ENCODE peak calls at places on chromosomes 3 and 15, in ten cellular contexts. F, K, W, B, Z, O, G, H, R and Y are unnamed samples.
A peak's percentile ranks its signal among the peaks of the same experiment; 100 is the strongest.

GRCh38 chr3:154943981-154944380 is 136.1 kb upstream of the MME start:
- DNase-seq in F (no peak), K (no peak), W (no peak), B (no peak), Z (no peak), O (no peak), G (no peak), H (no peak), R (no peak), Y (no peak)

GRCh38 chr3:56357266-56357665 is 111.0 kb downstream of the ERC2 start:
- DNase-seq in F (no peak), K (no peak), W (no peak), B (no peak), Z (no peak), O (no peak), G (no peak), H (no peak), R (no peak), Y (no peak)

GRCh38 chr15:31352283-31352880 is 25.7 kb downstream of the KLF13 start:
- DNase-seq in F (peak; percentile 86), K (no peak), W (no peak), B (no peak), Z (no peak), O (no peak), G (no peak), H (no peak), R (no peak), Y (peak; percentile 79)

GRCh38 chr3:37114251-37115145 is 59.9 kb downstream of the LRRFIP2 start:
- DNase-seq in F (no peak), K (no peak), W (no peak), B (peak; percentile 30), Z (no peak), O (peak; percentile 76), G (no peak), H (no peak), R (no peak), Y (no peak)

GRCh38 chr15:100878601-100879000 is 1.0 kb upstream of the ALDH1A3 start:
- DNase-seq in F (no peak), K (no peak), W (no peak), B (peak; percentile 18), Z (no peak), O (no peak), G (peak; percentile 90), H (no peak), R (no peak), Y (no peak)

GRCh38 chr3:154148541-154148940 is 27.4 kb downstream of the ARHGEF26 start:
- DNase-seq in F (no peak), K (no peak), W (no peak), B (no peak), Z (no peak), O (no peak), G (no peak), H (no peak), R (no peak), Y (no peak)

GRCh38 chr15:100671858-100672543 is 69.6 kb downstream of the ASB7 start:
- DNase-seq in F (no peak), K (no peak), W (no peak), B (peak; percentile 61), Z (no peak), O (peak; percentile 49), G (peak; percentile 53), H (no peak), R (peak; percentile 48), Y (no peak)

GRCh38 chr3:136194409-136195257 is 1.5 kb downstream of the MSL2 start:
- DNase-seq in F (no peak), K (no peak), W (peak; percentile 58), B (peak; percentile 48), Z (peak; percentile 74), O (peak; percentile 27), G (peak; percentile 76), H (peak; percentile 63), R (peak; percentile 66), Y (no peak)

GRCh38 chr15:90479656-90480055 is 50.1 kb upstream of the CRTC3 start:
- DNase-seq in F (peak; percentile 34), K (no peak), W (no peak), B (peak; percentile 99), Z (no peak), O (peak; percentile 91), G (no peak), H (no peak), R (no peak), Y (no peak)

GRCh38 chr3:97479740-97480139 is 284.8 kb upstream of the ARL6 start:
- DNase-seq in F (no peak), K (no peak), W (no peak), B (no peak), Z (no peak), O (no peak), G (no peak), H (no peak), R (no peak), Y (no peak)

GRCh38 chr3:42497009-42497731 is 5.3 kb upstream of the VIPR1 start:
- DNase-seq in F (no peak), K (peak; percentile 5), W (no peak), B (peak; percentile 31), Z (no peak), O (no peak), G (peak; percentile 79), H (no peak), R (peak; percentile 50), Y (no peak)

GRCh38 chr3:109804697-109805096 is 467.4 kb upstream of the DPPA4 start:
- DNase-seq in F (no peak), K (no peak), W (no peak), B (no peak), Z (no peak), O (peak; percentile 76), G (no peak), H (no peak), R (no peak), Y (no peak)

GRCh38 chr3:15514663-15515357 is 6.7 kb downstream of the COLQ start:
- DNase-seq in F (no peak), K (no peak), W (no peak), B (peak; percentile 56), Z (no peak), O (no peak), G (no peak), H (no peak), R (no peak), Y (no peak)

GRCh38 chr3:180747805-180748361 is 68.6 kb upstream of the CCDC39 start:
- DNase-seq in F (no peak), K (no peak), W (no peak), B (no peak), Z (no peak), O (no peak), G (no peak), H (no peak), R (no peak), Y (no peak)

GRCh38 chr3:122973893-122974615 is 53.5 kb downstream of the SEMA5B start:
- DNase-seq in F (no peak), K (no peak), W (no peak), B (peak; percentile 80), Z (no peak), O (no peak), G (no peak), H (no peak), R (no peak), Y (no peak)

GRCh38 chr3:178295257-178295912 is 240.9 kb upstream of the KCNMB2 start:
- DNase-seq in F (no peak), K (no peak), W (no peak), B (no peak), Z (no peak), O (no peak), G (no peak), H (no peak), R (no peak), Y (no peak)

GRCh38 chr15:55108858-55109518 is 87.8 kb downstream of the RSL24D1 start:
- DNase-seq in F (peak; percentile 52), K (peak; percentile 58), W (peak; percentile 4), B (peak; percentile 75), Z (peak; percentile 4), O (peak; percentile 47), G (peak; percentile 56), H (peak; percentile 14), R (peak; percentile 82), Y (peak; percentile 53)

GRCh38 chr3:57556459-57557087 is 499 bp downstream of the PDE12 start:
- DNase-seq in F (peak; percentile 50), K (peak; percentile 41), W (peak; percentile 2), B (peak; percentile 52), Z (no peak), O (no peak), G (no peak), H (peak; percentile 11), R (peak; percentile 68), Y (no peak)

DNA sequence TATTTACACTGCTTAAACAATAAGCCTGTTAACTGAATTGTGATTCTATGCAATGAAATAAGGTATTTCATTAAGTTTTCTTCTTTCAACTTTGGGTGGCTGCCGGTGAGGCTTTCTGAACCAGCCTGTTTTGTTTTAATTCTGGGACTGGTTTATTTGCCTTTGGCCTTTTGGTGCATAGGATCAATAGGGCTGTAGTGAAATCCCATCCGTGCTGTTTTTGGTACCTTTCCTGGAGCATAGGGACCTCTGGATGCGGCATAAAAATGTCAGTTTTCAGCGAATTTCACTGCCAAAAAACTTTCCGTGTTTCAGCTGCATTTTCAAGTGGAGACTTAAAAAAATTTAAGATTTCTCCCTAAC is 514 bp downstream of the PLS1 start:
- DNase-seq in F (no peak), K (no peak), W (no peak), B (no peak), Z (no peak), O (no peak), G (no peak), H (no peak), R (no peak), Y (no peak)
- H3K4me3 ChIP-seq in F (peak overlapping the region; percentile 70), K (peak overlapping the region; percentile 70), W (peak overlapping the region; percentile 84), B (peak overlapping the region; percentile 77), Z (peak overlapping the region; percentile 82), O (peak overlapping the region; percentile 87), G (peak overlapping the region; percentile 75), H (peak overlapping the region; percentile 93), R (peak overlapping the region; percentile 64), Y (peak overlapping the region; percentile 78)

DNA sequence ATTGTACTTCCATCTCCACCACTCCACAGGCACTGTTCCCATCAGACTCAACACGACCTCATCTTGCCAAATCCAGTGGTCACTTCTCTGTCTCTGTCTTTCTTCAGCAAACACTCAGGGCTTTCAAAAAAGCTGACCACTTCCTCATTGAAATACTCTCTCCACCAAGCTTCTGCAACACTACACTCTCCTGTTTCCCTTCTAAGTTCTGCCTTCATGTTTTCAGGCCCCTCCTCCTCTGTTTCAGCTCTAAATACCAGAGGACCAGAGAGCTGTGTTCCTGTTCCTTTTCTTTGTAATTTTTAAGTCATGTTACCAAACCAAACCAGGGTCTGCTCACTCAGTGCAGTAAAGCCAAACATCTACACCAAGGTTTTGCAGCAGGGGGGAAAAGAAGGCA is 33.8 kb upstream of the ACP3 start:
- DNase-seq in F (no peak), K (no peak), W (no peak), B (peak; percentile 32), Z (no peak), O (no peak), G (no peak), H (no peak), R (no peak), Y (no peak)
- H3K27ac ChIP-seq in F (peak overlapping the region; percentile 2), K (no peak overlapping the region), W (no peak overlapping the region), B (peak overlapping the region; percentile 92), Z (no peak overlapping the region), O (no peak overlapping the region), G (no peak overlapping the region), H (no peak overlapping the region), R (no peak overlapping the region), Y (no peak overlapping the region)

GRCh38 chr15:75654201-75654907 is 6.6 kb downstream of the SNX33 start:
- DNase-seq in F (no peak), K (no peak), W (no peak), B (no peak), Z (no peak), O (no peak), G (no peak), H (no peak), R (no peak), Y (no peak)
- H3K4me1 ChIP-seq in F (peaks cover 12% of the 10 kb centered on the region), K (peaks cover 61% of the 10 kb centered on the region), W (peaks cover 11% of the 10 kb centered on the region), B (peaks cover 37% of the 10 kb centered on the region), Z (no peaks in the 10 kb centered on the region), O (peaks cover 61% of the 10 kb centered on the region), G (peaks cover 38% of the 10 kb centered on the region), H (peaks cover 10% of the 10 kb centered on the region), R (peaks cover 86% of the 10 kb centered on the region), Y (peaks cover 78% of the 10 kb centered on the region)

GRCh38 chr3:35638640-35639250 is 580 bp upstream of the ARPP21 start:
- DNase-seq in F (no peak), K (no peak), W (no peak), B (no peak), Z (no peak), O (no peak), G (no peak), H (no peak), R (no peak), Y (no peak)
- H3K4me3 ChIP-seq in F (no peak overlapping the region), K (no peak overlapping the region), W (no peak overlapping the region), B (peak overlapping the region; percentile 73), Z (no peak overlapping the region), O (no peak overlapping the region), G (peak overlapping the region; percentile 58), H (no peak overlapping the region), R (peak overlapping the region; percentile 51), Y (peak overlapping the region; percentile 47)